ENCODE peak calls at places on chromosomes 6 and 20, in six cellular contexts. G is heart left ventricle; L is GM23248; R is adrenal gland; A is colonic mucosa; I is CD8-positive, alpha-beta memory T cell. Z is an unnamed sample.

GRCh38 chr20:51380401-51381385 is 161.8 kb downstream of the NFATC2 start:
- DNase-seq in G (no peak), L (no peak), R (no peak), A (no peak), I (no peak), Z (no peak)

GRCh38 chr6:16229710-16230109 is 8.7 kb upstream of the GMPR start:
- DNase-seq in G (no peak), L (no peak), R (no peak), A (no peak), I (no peak), Z (no peak)

GRCh38 chr6:158059108-158059507 is 77.4 kb downstream of the SYNJ2 start:
- DNase-seq in G (no peak), L (no peak), R (peak; percentile 45), A (no peak), I (no peak), Z (no peak)

GRCh38 chr20:23061713-23062561 is 12.5 kb upstream of the THBD start:
- DNase-seq in G (peak; percentile 70), L (peak; percentile 91), R (peak; percentile 79), A (no peak), I (no peak), Z (peak; percentile 17)

GRCh38 chr6:1436334-1437306 is 47.2 kb downstream of the FOXF2 start:
- DNase-seq in G (no peak), L (peak; percentile 78), R (peak; percentile 65), A (peak; percentile 62), I (no peak), Z (peak; percentile 31)

GRCh38 chr6:142079130-142079529 is 53.6 kb upstream of the GJE1 start:
- DNase-seq in G (no peak), L (no peak), R (no peak), A (no peak), I (no peak), Z (no peak)

GRCh38 chr20:16587066-16587465 is 13.8 kb upstream of the KIF16B start:
- DNase-seq in G (no peak), L (no peak), R (no peak), A (no peak), I (no peak), Z (no peak)

GRCh38 chr6:110342759-110343158 is 15.4 kb downstream of the METTL24 start:
- DNase-seq in G (no peak), L (no peak), R (no peak), A (no peak), I (no peak), Z (no peak)

GRCh38 chr6:16326531-16326930 is 88.1 kb downstream of the GMPR start:
- DNase-seq in G (peak; percentile 20), L (no peak), R (peak; percentile 38), A (no peak), I (no peak), Z (no peak)

DNA sequence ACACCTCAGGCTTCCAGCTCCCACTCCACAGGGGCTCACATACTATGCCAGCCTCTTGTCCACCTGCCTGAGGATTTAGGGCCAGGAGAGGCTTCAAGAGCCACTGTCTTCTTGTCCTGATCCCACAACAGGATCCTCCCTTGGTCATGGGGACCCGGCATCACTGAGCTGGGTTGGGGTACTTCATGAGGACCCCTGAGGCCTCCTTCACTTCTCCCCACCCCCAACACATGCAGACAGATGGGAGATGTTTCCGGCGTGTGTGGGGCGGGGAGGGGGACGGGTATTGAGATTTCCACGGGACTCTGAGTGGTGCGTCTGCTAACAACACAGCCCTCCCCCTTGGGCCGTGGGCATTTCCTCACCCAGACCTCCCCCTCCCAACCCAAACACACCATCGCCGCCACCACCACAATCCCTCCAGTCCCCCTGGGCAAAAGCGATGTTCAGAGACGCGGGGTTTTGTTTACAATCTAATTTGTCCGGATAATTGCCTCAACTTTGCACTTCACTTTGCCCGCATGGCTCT is 943 bp upstream of the FOXP4 start:
- DNase-seq in G (no peak), L (no peak), R (no peak), A (peak; percentile 30), I (no peak), Z (no peak)
- H3K27ac ChIP-seq in G (no peak overlapping the region), L (no peak overlapping the region), R (no peak overlapping the region), A (peak overlapping the region; percentile 63), I (peak overlapping the region; percentile 38), Z (peak overlapping the region; percentile 87)

DNA sequence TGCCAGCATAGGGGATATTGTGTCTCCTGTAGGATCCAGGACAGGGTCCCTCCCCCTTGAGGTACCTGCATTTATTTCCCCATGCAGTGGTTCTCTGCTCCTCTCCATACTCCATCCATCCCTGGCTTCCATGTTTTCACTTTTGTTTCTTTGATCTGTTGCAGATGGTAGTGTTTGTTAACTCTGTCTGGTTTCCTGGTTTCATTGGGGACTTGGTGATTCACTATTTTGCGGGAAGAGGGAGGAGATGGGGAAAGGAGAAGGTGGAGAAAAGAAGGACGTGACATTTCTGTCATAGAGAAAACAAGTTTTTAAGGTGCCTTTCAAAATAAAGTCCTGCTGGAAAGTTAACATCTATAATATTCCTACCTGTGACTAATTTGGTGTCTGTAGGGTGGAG is 7.0 kb upstream of the RNF144B start:
- DNase-seq in G (no peak), L (peak; percentile 50), R (no peak), A (no peak), I (no peak), Z (no peak)
- H3K4me3 ChIP-seq in G (no peak overlapping the region), L (no peak overlapping the region), R (no peak overlapping the region), A (no peak overlapping the region), I (no peak overlapping the region), Z (no peak overlapping the region)

GRCh38 chr6:150201285-150201684 is 58.4 kb downstream of the PPP1R14C start:
- DNase-seq in G (no peak), L (no peak), R (no peak), A (no peak), I (no peak), Z (peak; percentile 35)

GRCh38 chr6:150202404-150202803 is 59.6 kb downstream of the PPP1R14C start:
- DNase-seq in G (peak; percentile 42), L (peak; percentile 75), R (no peak), A (peak; percentile 79), I (no peak), Z (peak; percentile 70)

GRCh38 chr6:150199241-150199640 is 56.4 kb downstream of the PPP1R14C start:
- DNase-seq in G (no peak), L (no peak), R (no peak), A (no peak), I (no peak), Z (no peak)

GRCh38 chr6:150201791-150202329 is 59.0 kb downstream of the PPP1R14C start:
- DNase-seq in G (no peak), L (no peak), R (no peak), A (peak; percentile 79), I (no peak), Z (peak; percentile 75)

GRCh38 chr6:150200428-150201105 is 57.7 kb downstream of the PPP1R14C start:
- DNase-seq in G (no peak), L (no peak), R (no peak), A (peak; percentile 65), I (no peak), Z (peak; percentile 62)
- H3K27ac ChIP-seq in G (no peak overlapping the region), L (no peak overlapping the region), R (no peak overlapping the region), A (peak overlapping the region; percentile 88), I (no peak overlapping the region), Z (peak overlapping the region; percentile 85)

DNA sequence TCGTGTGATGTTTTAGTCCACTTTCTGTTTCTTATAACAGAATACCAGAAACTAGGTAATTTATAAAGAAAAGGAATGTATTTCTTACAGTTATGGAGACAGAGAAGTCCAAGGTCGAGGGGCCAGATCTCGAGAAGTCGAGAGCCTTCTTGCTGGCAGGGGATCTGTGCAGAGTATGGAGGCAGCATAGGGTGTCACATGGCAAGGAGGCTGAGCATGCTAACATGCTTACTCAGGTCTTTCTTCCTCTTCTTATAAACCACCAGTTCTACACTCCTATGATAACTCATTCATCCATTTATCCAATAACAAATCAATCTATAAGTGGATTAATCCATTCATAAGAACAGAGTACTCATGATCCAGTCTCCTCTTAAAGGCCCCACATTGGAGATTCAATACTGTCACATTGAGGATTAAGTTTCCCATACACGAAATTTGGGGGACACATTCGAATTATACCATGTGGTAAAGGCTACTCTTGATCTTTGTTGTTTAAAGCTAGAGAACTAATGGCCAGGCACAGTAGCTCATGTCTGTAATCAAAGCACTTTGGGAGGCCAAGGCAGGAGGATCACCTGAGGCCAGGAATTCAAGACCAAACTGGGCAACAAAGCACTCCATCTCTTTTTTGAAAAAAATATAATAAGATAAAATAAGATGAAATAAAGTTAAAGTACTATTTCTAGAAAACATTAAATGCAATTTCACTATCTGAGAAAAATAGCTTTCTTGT is 2.1 kb downstream of the GOPC start:
- DNase-seq in G (no peak), L (peak; percentile 33), R (no peak), A (no peak), I (no peak), Z (no peak)
- H3K4me3 ChIP-seq in G (no peak overlapping the region), L (peak overlapping the region; percentile 95), R (no peak overlapping the region), A (no peak overlapping the region), I (no peak overlapping the region), Z (no peak overlapping the region)

DNA sequence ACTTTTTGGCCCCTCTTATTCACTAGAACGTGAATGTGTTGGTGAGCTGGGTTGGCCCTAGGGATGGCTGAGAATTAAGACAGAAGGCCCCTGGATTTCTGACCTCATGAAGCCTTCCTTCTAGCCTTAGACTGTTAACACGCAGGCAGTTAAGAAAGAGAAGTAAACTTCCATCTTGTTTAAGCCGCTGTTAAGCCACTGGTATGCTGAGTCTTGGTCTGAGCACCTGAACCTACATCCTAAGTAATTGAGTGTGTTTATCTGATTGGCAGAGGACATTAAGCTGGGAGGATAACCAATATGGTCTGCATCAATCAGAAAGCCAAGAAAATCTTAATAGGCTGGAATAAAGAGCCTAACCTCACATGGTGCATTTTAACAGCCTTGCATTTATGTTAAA is 535.0 kb upstream of the ARID1B start:
- DNase-seq in G (no peak), L (no peak), R (no peak), A (no peak), I (no peak), Z (no peak)
- H3K27ac ChIP-seq in G (no peak overlapping the region), L (no peak overlapping the region), R (no peak overlapping the region), A (no peak overlapping the region), I (no peak overlapping the region), Z (no peak overlapping the region)

GRCh38 chr20:5171074-5171789 is 44.4 kb downstream of the CDS2 start:
- DNase-seq in G (peak; percentile 84), L (no peak), R (peak; percentile 80), A (no peak), I (no peak), Z (no peak)
- H3K4me3 ChIP-seq in G (peak overlapping the region; percentile 0), L (no peak overlapping the region), R (no peak overlapping the region), A (no peak overlapping the region), I (no peak overlapping the region), Z (no peak overlapping the region)